ENCODE peak calls at places on chromosomes 12 and 14, in six cellular contexts. T is IMR-90, K is H9, Q is mesenchymal stem cell, X is H1, F is trophoblast cell. Z is an unnamed sample.

GRCh38 chr14:74579447-74580274 is 32.4 kb downstream of the LTBP2 start:
- DNase-seq in T (peak), K (no peak), Q (peak), X (no peak), F (peak), Z (no peak)

GRCh38 chr14:77024171-77024627 is 4.3 kb downstream of the IRF2BPL start:
- DNase-seq in T (peak), K (peak), Q (peak), X (peak), F (peak), Z (no peak)

GRCh38 chr14:58280954-58281787 is 17.2 kb upstream of the ARID4A start:
- DNase-seq in T (peak), K (no peak), Q (peak), X (no peak), F (peak), Z (no peak)

GRCh38 chr14:50403433-50403832 is 6.8 kb upstream of the CDKL1 start:
- DNase-seq in T (peak), K (no peak), Q (peak), X (no peak), F (no peak), Z (no peak)

GRCh38 chr14:80930836-80931389 is 10.6 kb downstream of the CEP128 start:
- DNase-seq in T (peak), K (no peak), Q (peak), X (no peak), F (peak), Z (no peak)

GRCh38 chr14:41586237-41586636 is 20.4 kb upstream of the LRFN5 start:
- DNase-seq in T (no peak), K (no peak), Q (no peak), X (no peak), F (no peak), Z (no peak)

GRCh38 chr12:52053570-52054209 is 2.4 kb downstream of the NR4A1 start:
- DNase-seq in T (peak), K (no peak), Q (peak), X (no peak), F (no peak), Z (no peak)

GRCh38 chr12:6724409-6724797 is 557 bp downstream of the COPS7A start:
- DNase-seq in T (peak), K (no peak), Q (no peak), X (no peak), F (peak), Z (no peak)

GRCh38 chr12:15540025-15540424 is 217.7 kb downstream of the PTPRO start:
- DNase-seq in T (peak), K (no peak), Q (peak), X (no peak), F (no peak), Z (no peak)

GRCh38 chr12:24911284-24911791 is 37.6 kb downstream of the BCAT1 start:
- DNase-seq in T (peak), K (no peak), Q (peak), X (peak), F (no peak), Z (no peak)

GRCh38 chr12:81598205-81598604 is 160.9 kb downstream of the PPFIA2 start:
- DNase-seq in T (no peak), K (no peak), Q (no peak), X (no peak), F (no peak), Z (no peak)

GRCh38 chr14:64253672-64254071 is 40.5 kb downstream of the ESR2 start:
- DNase-seq in T (peak), K (no peak), Q (peak), X (no peak), F (no peak), Z (no peak)

GRCh38 chr14:104514156-104514848 is 65.3 kb upstream of the C14orf180 start:
- DNase-seq in T (no peak), K (peak), Q (no peak), X (peak), F (no peak), Z (no peak)

GRCh38 chr14:68927956-68928675 is 51.0 kb downstream of the ACTN1 start:
- DNase-seq in T (no peak), K (no peak), Q (peak), X (no peak), F (no peak), Z (no peak)

GRCh38 chr14:29643415-29644206 is 284.0 kb downstream of the PRKD1 start:
- DNase-seq in T (peak), K (no peak), Q (peak), X (no peak), F (no peak), Z (no peak)

GRCh38 chr12:93173178-93173957 is 204.4 kb upstream of the NUDT4 start:
- DNase-seq in T (peak), K (no peak), Q (no peak), X (no peak), F (no peak), Z (no peak)

GRCh38 chr12:92438641-92439396 is 264.0 kb upstream of the PLEKHG7 start:
- DNase-seq in T (no peak), K (no peak), Q (no peak), X (no peak), F (no peak), Z (no peak)

GRCh38 chr12:25458047-25458552 is 95.0 kb downstream of the LMNTD1 start:
- DNase-seq in T (peak), K (no peak), Q (peak), X (no peak), F (peak), Z (no peak)

GRCh38 chr14:22448905-22449611 is 140.0 kb downstream of the DAD1 start:
- DNase-seq in T (peak), K (no peak), Q (peak), X (no peak), F (no peak), Z (no peak)

GRCh38 chr14:104266643-104267575 is 128.5 kb downstream of the KIF26A start:
- DNase-seq in T (no peak), K (peak), Q (no peak), X (no peak), F (no peak), Z (no peak)

GRCh38 chr12:16349132-16349463 is 1.7 kb downstream of the MGST1 start:
- DNase-seq in T (peak), K (no peak), Q (peak), X (no peak), F (no peak), Z (no peak)

GRCh38 chr12:77388611-77389265 is 323.4 kb upstream of the E2F7 start:
- DNase-seq in T (no peak), K (no peak), Q (no peak), X (no peak), F (no peak), Z (no peak)

GRCh38 chr12:66170606-66171005 is 810 bp upstream of the TMBIM4 start:
- DNase-seq in T (no peak), K (no peak), Q (no peak), X (no peak), F (no peak), Z (no peak)

GRCh38 chr12:66165141-66165540 is 4.7 kb downstream of the TMBIM4 start:
- DNase-seq in T (no peak), K (no peak), Q (no peak), X (no peak), F (no peak), Z (no peak)

GRCh38 chr12:66168410-66168809 is 1.4 kb downstream of the TMBIM4 start:
- DNase-seq in T (no peak), K (no peak), Q (no peak), X (no peak), F (no peak), Z (no peak)

GRCh38 chr12:66166561-66166960 is 3.2 kb downstream of the TMBIM4 start:
- DNase-seq in T (no peak), K (no peak), Q (no peak), X (no peak), F (no peak), Z (no peak)

GRCh38 chr12:66169221-66170170 is at the start of gene TMBIM4:
- DNase-seq in T (peak), K (peak), Q (peak), X (peak), F (peak), Z (peak)
- H3K23ac ChIP-seq in T (peak), K (no peak), Q (no peak), X (no peak), F (no peak), Z (peak)

GRCh38 chr14:53384073-53384472 is 230.9 kb upstream of the DDHD1 start:
- DNase-seq in T (no peak), K (no peak), Q (no peak), X (no peak), F (no peak), Z (no peak)
- H2AFZ ChIP-seq in T (no peak), K (no peak), Q (no peak), X (no peak), F (no peak), Z (no peak)

GRCh38 chr12:56724660-56724988 is 475 bp downstream of the NACA start:
- DNase-seq in T (no peak), K (no peak), Q (peak), X (no peak), F (no peak), Z (peak)

GRCh38 chr12:56723352-56723751 is 1.7 kb downstream of the NACA start:
- DNase-seq in T (no peak), K (no peak), Q (no peak), X (no peak), F (no peak), Z (no peak)

GRCh38 chr12:56723889-56724659 is 1.0 kb downstream of the NACA start:
- DNase-seq in T (peak), K (no peak), Q (peak), X (no peak), F (peak), Z (no peak)

GRCh38 chr12:56725723-56726102 is 614 bp upstream of the NACA start:
- DNase-seq in T (no peak), K (no peak), Q (no peak), X (no peak), F (no peak), Z (no peak)

DNA sequence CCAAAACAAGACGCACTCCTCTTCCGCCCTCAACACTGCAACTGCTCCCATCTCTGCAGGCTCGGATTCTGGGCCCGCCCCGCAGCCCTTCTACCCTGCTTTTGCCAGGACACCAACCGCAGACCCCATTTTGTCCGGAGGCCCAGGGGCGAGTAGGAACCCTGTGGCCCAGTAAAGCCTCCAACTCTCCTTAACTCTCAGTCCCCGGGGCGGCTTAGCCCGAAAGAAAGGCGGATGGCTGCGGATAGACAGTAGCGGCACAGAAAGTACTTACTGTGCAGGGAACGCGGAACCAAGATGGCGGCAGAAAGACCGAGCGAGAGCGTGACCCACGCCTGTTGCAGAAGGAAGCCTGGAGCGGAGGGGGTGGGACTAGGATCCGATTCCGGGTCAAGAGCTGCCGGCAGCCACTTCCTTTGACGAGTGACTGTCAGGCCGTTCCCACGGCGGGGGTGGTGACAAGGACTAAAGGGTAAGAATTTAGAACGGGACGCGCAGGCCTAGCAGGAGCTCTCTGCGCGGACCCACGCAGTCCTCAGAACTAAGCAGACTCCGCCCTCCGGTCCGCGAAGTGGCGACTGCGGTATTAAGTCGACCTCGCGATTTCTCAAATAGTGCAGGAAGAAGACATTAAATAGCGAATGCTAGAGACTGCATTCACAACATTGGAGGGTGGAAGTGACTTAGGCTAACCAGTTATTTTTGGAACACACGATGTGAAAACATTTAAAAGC is at the start of gene NACA:
- DNase-seq in T (peak), K (peak), Q (peak), X (peak), F (peak), Z (peak)
- H3K23ac ChIP-seq in T (peak), K (no peak), Q (no peak), X (no peak), F (peak), Z (peak)

GRCh38 chr12:112420740-112421139 is 2.0 kb downstream of the PTPN11 start:
- DNase-seq in T (no peak), K (no peak), Q (no peak), X (no peak), F (no peak), Z (no peak)
- H2AFZ ChIP-seq in T (no peak), K (no peak), Q (no peak), X (no peak), F (no peak), Z (no peak)

GRCh38 chr12:70364695-70365397 is 1.2 kb upstream of the KCNMB4 start:
- DNase-seq in T (no peak), K (no peak), Q (no peak), X (no peak), F (no peak), Z (peak)

GRCh38 chr12:70366581-70367267 is 634 bp downstream of the KCNMB4 start:
- DNase-seq in T (peak), K (peak), Q (peak), X (peak), F (peak), Z (peak)

GRCh38 chr12:70365398-70365647 is 767 bp upstream of the KCNMB4 start:
- DNase-seq in T (no peak), K (peak), Q (no peak), X (peak), F (no peak), Z (no peak)

GRCh38 chr12:70367268-70368141 is 1.4 kb downstream of the KCNMB4 start:
- DNase-seq in T (peak), K (no peak), Q (peak), X (no peak), F (no peak), Z (peak)

GRCh38 chr12:70365648-70366518 is at the start of gene KCNMB4:
- DNase-seq in T (peak), K (peak), Q (peak), X (peak), F (peak), Z (peak)
- H3K23ac ChIP-seq in T (no peak), K (no peak), Q (no peak), X (no peak), F (no peak), Z (peak)